ENCODE peak calls at places on chromosomes 2 and 18, in eight cellular contexts. T is T-helper 1 cell; K is lower lobe of right lung; N is fibroblast of mammary gland; H is sciatic nerve; Y is AG08396; A is effector memory CD8-positive, alpha-beta T cell; X is GM04504. C is an unnamed sample.

GRCh38 chr18:5975111-5975622 is 79.8 kb upstream of the TMEM200C start:
- DNase-seq in T (no peak), K (no peak), N (peak), H (no peak), Y (peak), A (no peak), X (peak), C (no peak)

GRCh38 chr2:26720322-26721166 is 28.0 kb downstream of the KCNK3 start:
- DNase-seq in T (no peak), K (peak), N (peak), H (peak), Y (peak), A (no peak), X (peak), C (peak)

GRCh38 chr2:145800201-145801091 is 1280.5 kb upstream of the ZEB2 start:
- DNase-seq in T (no peak), K (no peak), N (peak), H (no peak), Y (no peak), A (no peak), X (no peak), C (peak)

GRCh38 chr2:124683536-124684407 is 658.7 kb downstream of the CNTNAP5 start:
- DNase-seq in T (no peak), K (no peak), N (no peak), H (no peak), Y (no peak), A (no peak), X (no peak), C (no peak)

GRCh38 chr2:209208211-209208610 is 215.6 kb upstream of the MAP2 start:
- DNase-seq in T (no peak), K (peak), N (peak), H (no peak), Y (no peak), A (no peak), X (no peak), C (peak)

GRCh38 chr2:16106619-16107018 is 166.3 kb downstream of the MYCN start:
- DNase-seq in T (no peak), K (no peak), N (no peak), H (no peak), Y (no peak), A (no peak), X (no peak), C (no peak)

GRCh38 chr2:144645055-144645778 is 125.3 kb upstream of the ZEB2 start:
- DNase-seq in T (no peak), K (no peak), N (peak), H (no peak), Y (peak), A (no peak), X (no peak), C (peak)

GRCh38 chr2:182066439-182067061 is 80.9 kb downstream of the PPP1R1C start:
- DNase-seq in T (no peak), K (no peak), N (peak), H (no peak), Y (peak), A (no peak), X (peak), C (peak)

GRCh38 chr2:1581965-1582625 is 162.2 kb downstream of the PXDN start:
- DNase-seq in T (no peak), K (no peak), N (peak), H (peak), Y (no peak), A (no peak), X (no peak), C (no peak)

C was measured in MCF 10A.